ENCODE peak calls at places on chromosomes 5 and 9, in five cellular contexts. G, A, C, Q and J are unnamed samples.

GRCh38 chr9:34454571-34455065 is 3.8 kb downstream of the FAM219A start:
- DNase-seq in A (no peak), Q (no peak), C (no peak), G (no peak), J (no peak)

GRCh38 chr5:76283670-76284069 is 119.4 kb upstream of the IQGAP2 start:
- DNase-seq in G (no peak), Q (no peak), C (no peak), A (no peak), J (no peak)

GRCh38 chr9:135669616-135670285 is 6.6 kb downstream of the LCN9 start:
- DNase-seq in A (no peak), C (no peak), Q (no peak), G (no peak), J (no peak)

GRCh38 chr5:72121753-72122445 is 14.6 kb downstream of the MAP1B start:
- DNase-seq in G (no peak), C (no peak), A (no peak), Q (no peak), J (no peak)

GRCh38 chr5:155886311-155887031 is 440.5 kb upstream of the SGCD start:
- DNase-seq in Q (no peak), G (no peak), A (no peak), C (no peak), J (no peak)

GRCh38 chr5:148976569-148977321 is 86.1 kb downstream of the SH3TC2 start:
- DNase-seq in A (no peak), G (no peak), Q (no peak), C (no peak), J (no peak)

GRCh38 chr9:28598396-28598795 is 1025.1 kb upstream of the C9orf72 start:
- DNase-seq in C (no peak), G (no peak), A (no peak), Q (no peak), J (no peak)

GRCh38 chr5:31944683-31945445 is 229.3 kb downstream of the GOLPH3 start:
- DNase-seq in C (no peak), Q (no peak), A (no peak), G (no peak), J (no peak)

GRCh38 chr9:105205787-105206511 is 38.5 kb upstream of the SLC44A1 start:
- DNase-seq in G (no peak), A (no peak), Q (no peak), C (no peak), J (no peak)

GRCh38 chr5:154713615-154714125 is 41.5 kb upstream of the LARP1 start:
- DNase-seq in A (no peak), G (no peak), Q (no peak), C (no peak), J (no peak)

GRCh38 chr5:151663617-151664322 is 22.9 kb downstream of the SPARC start:
- DNase-seq in Q (no peak), G (no peak), A (peak; percentile 60), C (peak; percentile 38), J (no peak)

GRCh38 chr5:3598236-3598635 is 2.6 kb downstream of the IRX1 start:
- DNase-seq in G (no peak), Q (peak; percentile 40), A (no peak), C (no peak), J (no peak)

GRCh38 chr5:116563909-116564308 is 10.7 kb downstream of the SEMA6A start:
- DNase-seq in G (no peak), A (no peak), C (no peak), Q (no peak), J (no peak)

GRCh38 chr9:92614763-92615441 is 55.0 kb downstream of the IPPK start:
- DNase-seq in A (no peak), G (no peak), Q (no peak), C (no peak), J (no peak)

GRCh38 chr5:13746026-13746425 is 198.5 kb downstream of the DNAH5 start:
- DNase-seq in G (no peak), A (no peak), Q (no peak), C (no peak), J (no peak)

GRCh38 chr9:4415281-4415680 is 75.0 kb upstream of the SLC1A1 start:
- DNase-seq in C (no peak), Q (no peak), A (no peak), G (no peak), J (no peak)

GRCh38 chr9:76654575-76654974 is 109.7 kb upstream of the PCA3 start:
- DNase-seq in G (no peak), C (no peak), A (no peak), Q (no peak), J (peak; percentile 26)

GRCh38 chr5:142568271-142568995 is 117.5 kb downstream of the FGF1 start:
- DNase-seq in G (no peak), Q (no peak), A (no peak), C (no peak), J (no peak)

GRCh38 chr9:73038613-73039012 is 85.8 kb upstream of the ALDH1A1 start:
- DNase-seq in A (no peak), C (no peak), G (no peak), Q (no peak), J (no peak)

GRCh38 chr5:138369249-138369648 is 16.8 kb downstream of the KDM3B start:
- DNase-seq in G (no peak), A (no peak), C (no peak), Q (no peak), J (no peak)

GRCh38 chr9:84166828-84167400 is 173.6 kb downstream of the SLC28A3 start:
- DNase-seq in Q (peak; percentile 16), A (no peak), G (no peak), C (no peak), J (no peak)

GRCh38 chr5:147487031-147487750 is 22.7 kb downstream of the DPYSL3 start:
- DNase-seq in C (peak; percentile 57), Q (no peak), G (no peak), A (no peak), J (no peak)

GRCh38 chr5:125775896-125776295 is 647.3 kb upstream of the GRAMD2B start:
- DNase-seq in G (no peak), Q (no peak), C (no peak), A (no peak), J (no peak)

GRCh38 chr5:36305571-36306326 is 4.0 kb upstream of the RANBP3L start:
- DNase-seq in C (peak; percentile 30), G (no peak), Q (peak; percentile 61), A (peak; percentile 47), J (peak; percentile 13)

GRCh38 chr5:39998518-39998917 is 573.7 kb upstream of the DAB2 start:
- DNase-seq in A (no peak), C (no peak), G (no peak), Q (no peak), J (no peak)

GRCh38 chr9:130425741-130426466 is 18.9 kb upstream of the ASS1 start:
- DNase-seq in G (no peak), Q (no peak), A (no peak), C (no peak), J (no peak)

GRCh38 chr5:82817897-82818676 is 259.1 kb downstream of the TMEM167A start:
- DNase-seq in C (no peak), Q (no peak), A (no peak), G (no peak), J (no peak)

GRCh38 chr5:149358818-149359217 is 972 bp downstream of the PCYOX1L start:
- DNase-seq in C (no peak), Q (no peak), G (no peak), A (no peak), J (no peak)

GRCh38 chr5:10307206-10308148 is at the start of gene CMBL:
- DNase-seq in A (no peak), G (no peak), C (no peak), Q (peak; percentile 37), J (no peak)

GRCh38 chr9:109346904-109347303 is 26.0 kb upstream of the EPB41L4B start:
- DNase-seq in A (no peak), C (no peak), G (no peak), Q (no peak), J (no peak)

GRCh38 chr5:90644132-90644531 is 85.5 kb downstream of the ADGRV1 start:
- DNase-seq in A (no peak), C (no peak), G (no peak), Q (no peak), J (no peak)

GRCh38 chr9:14962193-14962899 is 52.1 kb upstream of the FREM1 start:
- DNase-seq in G (no peak), C (no peak), A (no peak), Q (no peak), J (no peak)

GRCh38 chr5:1029945-1030625 is 21.5 kb downstream of the NKD2 start:
- DNase-seq in C (no peak), A (no peak), Q (no peak), G (no peak), J (no peak)

GRCh38 chr5:87394407-87394806 is 18.3 kb downstream of the CCNH start:
- DNase-seq in Q (no peak), A (no peak), G (no peak), C (no peak), J (no peak)

GRCh38 chr5:73122875-73123810 is 2.8 kb downstream of the TMEM171 start:
- DNase-seq in G (no peak), C (peak; percentile 4), A (no peak), Q (no peak), J (peak; percentile 55)